ENCODE peak calls at places on chromosomes 12 and 14, in four cellular contexts. One of them, this sample, is unnamed.

GRCh38 chr12:54977155-54977554 is 7.4 kb downstream of the TESPA1 start:
- DNase-seq in Karpas-422: no peak
- DNase-seq in A549: no peak
- DNase-seq in stimulated activated CD8-positive, alpha-beta memory T cell treated with anti-CD3 and anti-CD28 coated beads, Interleukin-4, amount 100 ng/mL, for 1 hour: no peak
- DNase-seq in this sample: no peak

GRCh38 chr14:52949711-52950409 is 990 bp downstream of the FERMT2 start:
- DNase-seq in stimulated activated CD8-positive, alpha-beta memory T cell treated with anti-CD3 and anti-CD28 coated beads, Interleukin-4, amount 100 ng/mL, for 1 hour: no peak
- DNase-seq in A549: peak
- DNase-seq in Karpas-422: no peak
- DNase-seq in this sample: no peak

GRCh38 chr12:126432780-126433179 is 1367.5 kb downstream of the AACS start:
- DNase-seq in stimulated activated CD8-positive, alpha-beta memory T cell treated with anti-CD3 and anti-CD28 coated beads, Interleukin-4, amount 100 ng/mL, for 1 hour: no peak
- DNase-seq in A549: no peak
- DNase-seq in Karpas-422: no peak
- DNase-seq in this sample: no peak

GRCh38 chr12:109288571-109288970 is 20.5 kb downstream of the FOXN4 start:
- DNase-seq in stimulated activated CD8-positive, alpha-beta memory T cell treated with anti-CD3 and anti-CD28 coated beads, Interleukin-4, amount 100 ng/mL, for 1 hour: no peak
- DNase-seq in Karpas-422: peak
- DNase-seq in A549: no peak
- DNase-seq in this sample: no peak

GRCh38 chr12:52155048-52155868 is 36.6 kb downstream of the KRT80 start:
- DNase-seq in Karpas-422: no peak
- DNase-seq in stimulated activated CD8-positive, alpha-beta memory T cell treated with anti-CD3 and anti-CD28 coated beads, Interleukin-4, amount 100 ng/mL, for 1 hour: no peak
- DNase-seq in A549: no peak
- DNase-seq in this sample: no peak

GRCh38 chr12:101116911-101117310 is 93.1 kb downstream of the SLC5A8 start:
- DNase-seq in A549: no peak
- DNase-seq in stimulated activated CD8-positive, alpha-beta memory T cell treated with anti-CD3 and anti-CD28 coated beads, Interleukin-4, amount 100 ng/mL, for 1 hour: no peak
- DNase-seq in Karpas-422: no peak
- DNase-seq in this sample: no peak

GRCh38 chr12:91222746-91223145 is 40.1 kb upstream of the DCN start:
- DNase-seq in A549: no peak
- DNase-seq in Karpas-422: no peak
- DNase-seq in stimulated activated CD8-positive, alpha-beta memory T cell treated with anti-CD3 and anti-CD28 coated beads, Interleukin-4, amount 100 ng/mL, for 1 hour: no peak
- DNase-seq in this sample: no peak

GRCh38 chr14:63544641-63545234 is 1.6 kb upstream of the PPP2R5E start:
- DNase-seq in Karpas-422: peak
- DNase-seq in A549: peak
- DNase-seq in stimulated activated CD8-positive, alpha-beta memory T cell treated with anti-CD3 and anti-CD28 coated beads, Interleukin-4, amount 100 ng/mL, for 1 hour: no peak
- DNase-seq in this sample: peak

GRCh38 chr12:26524862-26525465 is 308.0 kb downstream of the ITPR2 start:
- DNase-seq in Karpas-422: peak
- DNase-seq in stimulated activated CD8-positive, alpha-beta memory T cell treated with anti-CD3 and anti-CD28 coated beads, Interleukin-4, amount 100 ng/mL, for 1 hour: no peak
- DNase-seq in A549: no peak
- DNase-seq in this sample: peak

This sample was measured in RPMI8226.